ENCODE peak calls at places on chromosomes 3 and 15, in five cellular contexts. E, O, P, B and U are unnamed samples.

GRCh38 chr3:139529624-139530023 is 9.9 kb downstream of the RBP1 start:
- DNase-seq in E (no peak), P (no peak), O (no peak), B (no peak), U (no peak)

GRCh38 chr15:92021765-92022164 is 168.3 kb downstream of the SLCO3A1 start:
- DNase-seq in B (no peak), E (no peak), P (no peak), O (no peak), U (no peak)

GRCh38 chr3:141894524-141895176 is 18.2 kb downstream of the ATP1B3 start:
- DNase-seq in O (peak), P (no peak), E (no peak), B (peak), U (no peak)

GRCh38 chr15:68765602-68766368 is 54.9 kb downstream of the ANP32A start:
- DNase-seq in P (no peak), E (no peak), B (no peak), O (no peak), U (no peak)

GRCh38 chr15:51576451-51576850 is 46.1 kb downstream of the DMXL2 start:
- DNase-seq in O (peak), B (no peak), P (no peak), E (no peak), U (no peak)

GRCh38 chr3:177446160-177446559 is 248.9 kb upstream of the TBL1XR1 start:
- DNase-seq in E (no peak), P (no peak), B (no peak), O (no peak), U (no peak)

GRCh38 chr3:127211118-127212060 is 18.5 kb downstream of the PRR23E start:
- DNase-seq in O (no peak), P (no peak), E (no peak), B (no peak), U (no peak)

GRCh38 chr15:29456964-29457363 is 187.3 kb upstream of the NSMCE3 start:
- DNase-seq in E (no peak), B (no peak), P (no peak), O (no peak), U (no peak)

GRCh38 chr3:16056210-16056607 is 118.3 kb upstream of the GALNT15 start:
- DNase-seq in P (no peak), O (peak), B (no peak), E (no peak), U (no peak)

GRCh38 chr3:34650131-34650530 is 851.7 kb downstream of the PDCD6IP start:
- DNase-seq in B (no peak), E (no peak), O (no peak), P (no peak), U (no peak)